ENCODE peak calls at places on chromosomes 4 and X, in five cellular contexts. U, A, T, B and Y are unnamed samples.

GRCh38 chrX:122866527-122866926 is 317.6 kb upstream of the GRIA3 start:
- DNase-seq in U (no peak), A (no peak), T (no peak), B (no peak), Y (no peak)

GRCh38 chr4:131411393-131411792 is 1737.7 kb upstream of the PCDH10 start:
- DNase-seq in U (no peak), T (no peak), A (no peak), B (no peak), Y (no peak)

GRCh38 chrX:46991664-46992063 is 79.4 kb downstream of the JADE3 start:
- DNase-seq in U (no peak), B (no peak), A (no peak), T (no peak), Y (no peak)

GRCh38 chrX:124274438-124275166 is 57.9 kb upstream of the TEX13D start:
- DNase-seq in A (no peak), U (no peak), T (no peak), B (no peak), Y (no peak)

GRCh38 chr4:185709802-185710486 is 102.0 kb downstream of the SORBS2 start:
- DNase-seq in U (no peak), A (no peak), T (no peak), B (no peak), Y (no peak)

GRCh38 chr4:146207410-146207809 is 6.9 kb upstream of the REELD1 start:
- DNase-seq in T (no peak), B (no peak), U (no peak), A (no peak), Y (no peak)

GRCh38 chrX:42085836-42086235 is 162.5 kb upstream of the CASK start:
- DNase-seq in T (no peak), A (no peak), B (no peak), U (no peak), Y (no peak)

GRCh38 chrX:52359614-52360232 is 9.1 kb upstream of the XAGE2 start:
- DNase-seq in U (no peak), T (no peak), B (no peak), A (no peak), Y (no peak)

GRCh38 chr4:120829113-120829831 is 93.3 kb downstream of the PRDM5 start:
- DNase-seq in T (no peak), A (peak), B (no peak), U (no peak), Y (no peak)

GRCh38 chr4:104896623-104897296 is 249.9 kb upstream of the TET2 start:
- DNase-seq in B (peak), U (no peak), T (no peak), A (no peak), Y (no peak)

GRCh38 chr4:59553063-59553738 is 1646.9 kb upstream of the ADGRL3 start:
- DNase-seq in U (no peak), T (no peak), A (peak), B (peak), Y (no peak)

GRCh38 chr4:168528131-168528949 is 31.5 kb downstream of the PALLD start:
- DNase-seq in T (no peak), A (no peak), U (no peak), B (no peak), Y (no peak)

GRCh38 chr4:43992552-43992951 is 456.1 kb downstream of the KCTD8 start:
- DNase-seq in T (no peak), U (no peak), B (no peak), A (no peak), Y (no peak)

GRCh38 chr4:114056599-114056998 is 77.2 kb upstream of the ARSJ start:
- DNase-seq in B (no peak), U (no peak), A (no peak), T (no peak), Y (no peak)

GRCh38 chr4:168587326-168588125 is 90.7 kb downstream of the PALLD start:
- DNase-seq in T (no peak), A (no peak), B (no peak), U (no peak), Y (no peak)

GRCh38 chrX:151711787-151712186 is 4.0 kb upstream of the FATE1 start:
- DNase-seq in B (no peak), A (no peak), T (no peak), U (no peak), Y (peak)

GRCh38 chrX:103356023-103356798 is at the start of gene TCEAL9:
- DNase-seq in T (no peak), U (peak), A (peak), B (no peak), Y (no peak)

GRCh38 chr4:76802546-76803021 is 95.4 kb downstream of the SOWAHB start:
- DNase-seq in T (no peak), B (no peak), A (no peak), U (no peak), Y (no peak)

GRCh38 chr4:100188829-100189228 is 1.4 kb downstream of the DDIT4L start:
- DNase-seq in B (no peak), A (no peak), T (no peak), U (no peak), Y (no peak)

GRCh38 chr4:16794816-16795445 is 103.5 kb downstream of the LDB2 start:
- DNase-seq in B (no peak), U (peak), A (peak), T (no peak), Y (peak)

GRCh38 chr4:169362607-169363006 is 91.9 kb upstream of the SH3RF1 start:
- DNase-seq in U (no peak), A (no peak), B (no peak), T (no peak), Y (no peak)

GRCh38 chr4:171928336-171928735 is 115.1 kb downstream of the GALNTL6 start:
- DNase-seq in T (no peak), B (no peak), U (no peak), A (no peak), Y (no peak)

GRCh38 chr4:135267148-135267878 is 1065.7 kb upstream of the PABPC4L start:
- DNase-seq in B (no peak), U (no peak), A (no peak), T (no peak), Y (no peak)

GRCh38 chr4:100278567-100278966 is 88.3 kb upstream of the DDIT4L start:
- DNase-seq in A (no peak), T (no peak), B (no peak), U (no peak), Y (no peak)

GRCh38 chr4:67556426-67556825 is 2.1 kb upstream of the STAP1 start:
- DNase-seq in U (no peak), A (no peak), B (no peak), T (no peak), Y (no peak)

GRCh38 chr4:52873191-52873590 is 11.1 kb downstream of the RASL11B start:
- DNase-seq in A (no peak), U (peak), B (no peak), T (no peak), Y (no peak)

GRCh38 chr4:145452447-145453162 is 29.0 kb upstream of the SMAD1 start:
- DNase-seq in T (no peak), B (no peak), A (no peak), U (no peak), Y (no peak)

DNA sequence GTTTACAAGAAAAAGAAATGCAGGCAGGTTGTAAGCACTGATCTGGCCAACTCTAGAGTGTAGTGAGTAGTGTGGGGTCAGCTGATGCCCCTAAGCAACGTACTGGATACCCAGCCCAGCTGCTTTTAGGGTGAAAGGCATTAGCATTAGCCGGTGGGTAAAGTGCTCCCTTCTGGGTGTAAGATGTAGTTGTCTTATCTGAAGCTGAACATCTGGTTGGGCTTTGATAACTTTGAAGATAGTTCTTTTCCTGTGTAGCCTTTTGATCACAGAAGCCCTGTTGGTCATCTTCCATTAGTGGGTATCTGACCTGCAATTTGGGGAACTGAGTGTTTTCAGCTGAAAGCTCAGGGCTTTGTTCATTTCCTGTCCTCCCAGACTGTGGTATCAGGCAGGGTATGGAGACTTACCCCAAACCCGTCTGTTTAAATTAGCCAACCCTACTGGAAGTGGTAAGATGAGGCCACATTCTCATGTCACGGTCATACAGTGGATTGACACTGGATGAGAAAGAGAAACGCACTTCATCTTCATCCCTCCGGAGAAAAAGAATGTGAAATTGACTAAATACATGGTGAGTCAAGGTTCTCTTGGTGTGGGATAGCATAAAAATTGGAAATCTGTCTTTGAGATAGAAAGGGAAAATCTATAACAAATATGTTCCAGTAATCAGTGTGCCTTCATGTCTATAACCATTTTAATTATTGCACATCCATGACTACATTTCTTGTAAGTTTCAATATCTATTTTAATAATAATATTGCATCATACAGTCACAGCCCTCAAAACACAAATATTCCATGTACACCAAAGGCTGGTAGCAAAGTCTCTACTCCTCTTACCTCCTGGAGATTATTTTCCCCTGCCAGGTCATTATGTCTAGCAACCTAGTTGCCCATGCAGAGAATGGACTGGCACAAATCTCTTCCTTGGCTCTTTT is 8.7 kb downstream of the RHOH start:
- DNase-seq in A (no peak), T (no peak), B (peak), U (no peak), Y (no peak)
- TF ChIP-seq POLR2AphosphoS5 in A (no peak), T (peak), B (peak), U (no peak), Y (no peak)

GRCh38 chrX:153685179-153685536 is 2.6 kb upstream of the SLC6A8 start:
- DNase-seq in U (no peak), B (no peak), A (peak), T (peak), Y (no peak)
- TF ChIP-seq EP300 in U (no peak), B (no peak), A (no peak), T (no peak), Y (no peak)

GRCh38 chrX:154358829-154359228 is 15.6 kb downstream of the FLNA start:
- DNase-seq in B (no peak), U (no peak), A (no peak), T (no peak), Y (no peak)

GRCh38 chrX:154357205-154357604 is 17.2 kb downstream of the FLNA start:
- DNase-seq in B (no peak), T (peak), A (no peak), U (no peak), Y (no peak)

GRCh38 chrX:154358011-154358410 is 16.4 kb downstream of the FLNA start:
- DNase-seq in B (no peak), T (no peak), U (no peak), A (no peak), Y (no peak)

GRCh38 chrX:154360155-154360713 is 14.2 kb downstream of the FLNA start:
- DNase-seq in T (peak), A (no peak), B (no peak), U (no peak), Y (no peak)

GRCh38 chrX:154359362-154360154 is 14.9 kb downstream of the FLNA start:
- DNase-seq in T (no peak), A (no peak), B (no peak), U (no peak), Y (no peak)
- TF ChIP-seq POLR2AphosphoS5 in T (no peak), A (no peak), B (no peak), U (no peak), Y (no peak)

DNA sequence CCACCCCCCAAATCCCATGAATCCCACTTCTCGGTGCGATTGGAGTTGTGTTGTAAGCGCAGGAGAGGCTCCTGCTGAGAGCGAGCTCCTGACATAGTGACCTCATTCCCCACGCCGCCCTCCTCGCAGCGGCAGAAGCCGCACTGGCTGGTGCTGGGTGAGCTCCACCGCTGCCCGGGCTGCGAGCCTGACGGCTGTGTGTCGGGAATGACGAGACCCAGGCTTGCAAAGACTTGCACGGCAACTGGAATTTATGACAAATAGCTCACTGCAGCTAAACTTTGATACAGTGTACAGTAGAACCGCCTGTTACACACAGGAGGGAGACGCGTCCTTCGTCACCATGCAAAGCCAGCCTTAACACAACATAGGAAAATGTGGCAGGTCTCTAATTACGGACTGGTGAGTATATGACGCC is 82.4 kb downstream of the STOX2 start:
- DNase-seq in U (peak), B (no peak), T (peak), A (peak), Y (peak)
- TF ChIP-seq EP300 in U (peak), B (no peak), T (no peak), A (no peak), Y (no peak)

GRCh38 chr4:138329506-138330070 is 87.4 kb upstream of the SLC7A11 start:
- DNase-seq in T (no peak), B (no peak), A (no peak), U (no peak), Y (no peak)

GRCh38 chr4:138338840-138339239 is 96.7 kb upstream of the SLC7A11 start:
- DNase-seq in A (no peak), B (no peak), T (no peak), U (no peak), Y (no peak)

GRCh38 chr4:138330531-138330930 is 88.4 kb upstream of the SLC7A11 start:
- DNase-seq in U (no peak), A (no peak), T (no peak), B (no peak), Y (no peak)

GRCh38 chr4:138334346-138335016 is 92.3 kb upstream of the SLC7A11 start:
- DNase-seq in A (no peak), B (no peak), U (peak), T (no peak), Y (no peak)
- TF ChIP-seq POLR2AphosphoS5 in A (no peak), B (no peak), U (no peak), T (no peak), Y (no peak)

GRCh38 chr4:95256108-95256835 is 292.5 kb downstream of the UNC5C start:
- DNase-seq in U (no peak), B (no peak), A (no peak), T (no peak), Y (no peak)
- TF ChIP-seq EP300 in U (no peak), B (no peak), A (no peak), T (no peak), Y (no peak)

GRCh38 chr4:7052923-7053715 is 9.9 kb downstream of the TADA2B start:
- DNase-seq in A (no peak), B (no peak), T (no peak), U (peak), Y (peak)
- TF ChIP-seq POLR2AphosphoS5 in A (no peak), B (no peak), T (no peak), U (no peak), Y (no peak)

DNA sequence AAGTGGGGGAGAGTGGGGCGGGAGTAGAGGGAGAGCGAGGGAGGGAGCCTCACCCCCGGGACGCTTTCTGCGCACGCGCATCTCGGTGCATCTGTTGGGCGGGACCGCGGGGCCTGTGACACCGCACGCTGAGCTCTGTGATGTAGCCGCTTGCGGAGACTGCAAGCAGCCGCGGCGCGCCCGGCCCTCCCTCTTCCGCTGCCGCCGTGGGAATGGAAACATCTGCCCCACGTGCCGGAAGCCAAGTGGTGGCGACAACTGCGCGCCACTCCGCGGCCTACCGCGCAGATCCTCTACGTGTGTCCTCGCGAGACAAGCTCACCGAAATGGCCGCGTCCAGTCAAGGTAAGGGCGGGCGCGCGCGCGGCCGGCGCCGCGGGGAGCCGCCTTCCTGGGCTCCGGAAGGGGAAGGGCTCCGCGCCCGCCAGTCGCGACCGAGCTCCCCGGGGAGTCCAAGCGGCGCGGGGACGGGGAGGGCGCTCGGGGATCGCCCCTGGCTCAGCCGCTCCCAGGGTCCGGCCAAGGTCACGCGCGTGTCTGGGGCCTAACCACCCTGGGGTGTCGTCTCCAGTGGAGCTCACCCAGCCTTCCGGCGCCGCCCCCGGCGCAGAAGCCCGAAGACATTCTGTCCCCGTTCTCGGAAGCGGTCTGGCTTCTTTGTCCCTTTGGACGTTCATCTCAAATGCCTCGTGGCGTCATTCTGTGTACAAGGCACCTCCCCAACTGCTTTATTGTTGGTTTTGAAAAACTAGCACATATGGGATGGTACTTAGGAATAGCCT is at the start of gene FUNDC2:
- DNase-seq in T (peak), A (peak), B (peak), U (peak), Y (peak)
- TF ChIP-seq EP300 in T (peak), A (no peak), B (no peak), U (peak), Y (no peak)

GRCh38 chr4:84870398-84871163 is 95.9 kb downstream of the WDFY3 start:
- DNase-seq in B (no peak), A (peak), T (no peak), U (no peak), Y (no peak)
- TF ChIP-seq POLR2AphosphoS5 in B (no peak), A (peak), T (no peak), U (no peak), Y (no peak)

GRCh38 chrX:74277846-74278245 is 26.1 kb upstream of the ZCCHC13 start:
- DNase-seq in B (no peak), T (no peak), U (no peak), A (no peak), Y (no peak)
- TF ChIP-seq EP300 in B (no peak), T (no peak), U (no peak), A (no peak), Y (no peak)